ENCODE peak calls at places on chromosomes 16 and 17, in four cellular contexts. One of them, this sample, is unnamed.

GRCh38 chr17:63189930-63190329 is 223.9 kb downstream of the TANC2 start:
- DNase-seq in OCI-LY7: no peak
- DNase-seq in heart right ventricle: no peak
- DNase-seq in IMR-90: no peak
- DNase-seq in this sample: no peak

GRCh38 chr17:68390888-68391545 is 66.3 kb downstream of the WIPI1 start:
- DNase-seq in OCI-LY7: no peak
- DNase-seq in heart right ventricle: no peak
- DNase-seq in IMR-90: peak; percentile 45
- DNase-seq in this sample: no peak

GRCh38 chr17:37676115-37676925 is 33.1 kb upstream of the DDX52 start:
- DNase-seq in OCI-LY7: peak; percentile 4
- DNase-seq in heart right ventricle: no peak
- DNase-seq in IMR-90: peak; percentile 64
- DNase-seq in this sample: peak; percentile 3

GRCh38 chr17:35087731-35088646 is 24.5 kb upstream of the RFFL start:
- DNase-seq in OCI-LY7: peak; percentile 18
- DNase-seq in heart right ventricle: peak; percentile 43
- DNase-seq in IMR-90: peak; percentile 42
- DNase-seq in this sample: peak; percentile 47

GRCh38 chr16:46972971-46973456 is 460 bp downstream of the DNAJA2 start:
- DNase-seq in OCI-LY7: peak; percentile 68
- DNase-seq in heart right ventricle: peak; percentile 37
- DNase-seq in IMR-90: no peak
- DNase-seq in this sample: peak; percentile 16

GRCh38 chr16:24036614-24037013 is 200.8 kb downstream of the PRKCB start:
- DNase-seq in OCI-LY7: peak; percentile 55
- DNase-seq in heart right ventricle: peak; percentile 23
- DNase-seq in IMR-90: peak; percentile 33
- DNase-seq in this sample: peak; percentile 55

GRCh38 chr17:80861892-80862291 is 129.7 kb upstream of the CHMP6 start:
- DNase-seq in OCI-LY7: no peak
- DNase-seq in heart right ventricle: peak; percentile 24
- DNase-seq in IMR-90: peak; percentile 30
- DNase-seq in this sample: no peak

GRCh38 chr16:1224558-1224957 is 510 bp downstream of the TPSG1 start:
- DNase-seq in OCI-LY7: no peak
- DNase-seq in heart right ventricle: no peak
- DNase-seq in IMR-90: no peak
- DNase-seq in this sample: no peak

GRCh38 chr17:17888371-17888770 is 51.6 kb upstream of the SREBF1 start:
- DNase-seq in OCI-LY7: no peak
- DNase-seq in heart right ventricle: peak; percentile 57
- DNase-seq in IMR-90: no peak
- DNase-seq in this sample: no peak

GRCh38 chr16:17866991-17867390 is 396.2 kb upstream of the XYLT1 start:
- DNase-seq in OCI-LY7: no peak
- DNase-seq in heart right ventricle: no peak
- DNase-seq in IMR-90: no peak
- DNase-seq in this sample: no peak

GRCh38 chr17:76650505-76650904 is 6.9 kb upstream of the ST6GALNAC1 start:
- DNase-seq in OCI-LY7: no peak
- DNase-seq in heart right ventricle: no peak
- DNase-seq in IMR-90: no peak
- DNase-seq in this sample: no peak

GRCh38 chr17:13704333-13704732 is 102.6 kb upstream of the HS3ST3A1 start:
- DNase-seq in OCI-LY7: no peak
- DNase-seq in heart right ventricle: no peak
- DNase-seq in IMR-90: peak; percentile 75
- DNase-seq in this sample: peak; percentile 75

GRCh38 chr17:16269658-16270057 is 52.6 kb downstream of the PIGL start:
- DNase-seq in OCI-LY7: no peak
- DNase-seq in heart right ventricle: no peak
- DNase-seq in IMR-90: peak; percentile 87
- DNase-seq in this sample: peak; percentile 44

GRCh38 chr17:33038740-33039139 is 47.1 kb downstream of the SPACA3 start:
- DNase-seq in OCI-LY7: peak; percentile 3
- DNase-seq in heart right ventricle: peak; percentile 36
- DNase-seq in IMR-90: peak; percentile 15
- DNase-seq in this sample: peak; percentile 18

GRCh38 chr16:22938647-22939046 is 124.7 kb downstream of the HS3ST2 start:
- DNase-seq in OCI-LY7: no peak
- DNase-seq in heart right ventricle: no peak
- DNase-seq in IMR-90: no peak
- DNase-seq in this sample: peak; percentile 23

GRCh38 chr17:32445976-32446375 is 1.7 kb downstream of the PSMD11 start:
- DNase-seq in OCI-LY7: peak; percentile 11
- DNase-seq in heart right ventricle: no peak
- DNase-seq in IMR-90: peak; percentile 57
- DNase-seq in this sample: peak; percentile 27

DNA sequence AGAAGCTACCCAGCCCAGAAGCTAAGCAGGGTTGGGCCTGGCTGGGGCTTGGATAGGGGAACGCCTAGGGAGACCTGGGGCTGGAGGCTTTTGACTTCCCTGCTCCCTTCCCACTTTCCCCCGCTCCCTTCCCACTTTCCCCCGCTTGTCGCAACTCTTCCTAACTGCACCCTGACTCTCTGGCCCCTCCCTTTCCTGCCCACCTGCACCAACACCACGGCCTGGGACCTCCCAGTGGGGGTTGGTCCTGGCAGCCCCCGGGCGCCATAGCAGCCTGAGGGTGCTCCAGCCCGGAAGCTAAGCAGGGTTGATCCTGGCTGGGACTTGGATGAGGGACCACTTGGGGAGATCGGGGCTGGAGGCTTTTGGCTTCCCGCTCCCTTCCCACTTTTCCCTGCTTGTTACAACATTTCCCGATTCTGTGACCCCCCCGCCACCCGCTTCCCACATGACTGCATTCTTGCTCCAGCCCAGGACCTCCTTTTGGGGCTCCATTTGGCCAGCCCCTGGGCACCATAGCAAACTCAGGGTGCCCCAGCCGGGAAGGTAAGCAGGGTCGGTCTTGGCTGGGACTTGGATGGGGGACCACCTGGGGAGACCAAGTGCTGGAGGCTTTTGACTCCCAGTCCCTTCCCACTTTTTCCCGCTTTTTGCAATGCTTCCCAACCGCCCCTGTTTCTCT is 2287.0 kb downstream of the TP53TG3F start:
- DNase-seq in OCI-LY7: no peak
- DNase-seq in heart right ventricle: no peak
- DNase-seq in IMR-90: no peak
- DNase-seq in this sample: no peak
- H3K9me3 ChIP-seq in OCI-LY7: no peaks in the 10 kb centered on the region
- H3K9me3 ChIP-seq in heart right ventricle: no peaks in the 10 kb centered on the region
- H3K9me3 ChIP-seq in IMR-90: peaks cover 35% of the 10 kb centered on the region
- H3K9me3 ChIP-seq in this sample: no peaks in the 10 kb centered on the region

GRCh38 chr16:35751191-35751941 is 2292.0 kb downstream of the TP53TG3F start:
- DNase-seq in OCI-LY7: no peak
- DNase-seq in heart right ventricle: no peak
- DNase-seq in IMR-90: no peak
- DNase-seq in this sample: no peak

GRCh38 chr16:35749253-35750141 is 2290.1 kb downstream of the TP53TG3F start:
- DNase-seq in OCI-LY7: no peak
- DNase-seq in heart right ventricle: no peak
- DNase-seq in IMR-90: no peak
- DNase-seq in this sample: no peak

GRCh38 chr16:35748621-35749252 is 2289.3 kb downstream of the TP53TG3F start:
- DNase-seq in OCI-LY7: no peak
- DNase-seq in heart right ventricle: no peak
- DNase-seq in IMR-90: no peak
- DNase-seq in this sample: no peak

GRCh38 chr16:35750701-35751104 is 2291.3 kb downstream of the TP53TG3F start:
- DNase-seq in OCI-LY7: no peak
- DNase-seq in heart right ventricle: no peak
- DNase-seq in IMR-90: no peak
- DNase-seq in this sample: no peak

GRCh38 chr16:35750157-35750689 is 2290.8 kb downstream of the TP53TG3F start:
- DNase-seq in OCI-LY7: no peak
- DNase-seq in heart right ventricle: no peak
- DNase-seq in IMR-90: no peak
- DNase-seq in this sample: no peak
- H3K9me3 ChIP-seq in OCI-LY7: no peaks in the 10 kb centered on the region
- H3K9me3 ChIP-seq in heart right ventricle: no peaks in the 10 kb centered on the region
- H3K9me3 ChIP-seq in IMR-90: peaks cover 62% of the 10 kb centered on the region
- H3K9me3 ChIP-seq in this sample: no peaks in the 10 kb centered on the region

GRCh38 chr16:35310999-35311398 is 1851.6 kb downstream of the TP53TG3F start:
- DNase-seq in OCI-LY7: no peak
- DNase-seq in heart right ventricle: no peak
- DNase-seq in IMR-90: no peak
- DNase-seq in this sample: no peak
- H3K9me3 ChIP-seq in OCI-LY7: no peaks in the 10 kb centered on the region
- H3K9me3 ChIP-seq in heart right ventricle: no peaks in the 10 kb centered on the region
- H3K9me3 ChIP-seq in IMR-90: peaks cover 34% of the 10 kb centered on the region
- H3K9me3 ChIP-seq in this sample: no peaks in the 10 kb centered on the region

GRCh38 chr16:3327514-3327913 is 22.2 kb downstream of the ZNF75A start:
- DNase-seq in OCI-LY7: no peak
- DNase-seq in heart right ventricle: no peak
- DNase-seq in IMR-90: no peak
- DNase-seq in this sample: no peak

GRCh38 chr16:3328643-3329042 is 23.3 kb downstream of the ZNF75A start:
- DNase-seq in OCI-LY7: no peak
- DNase-seq in heart right ventricle: no peak
- DNase-seq in IMR-90: no peak
- DNase-seq in this sample: no peak

DNA sequence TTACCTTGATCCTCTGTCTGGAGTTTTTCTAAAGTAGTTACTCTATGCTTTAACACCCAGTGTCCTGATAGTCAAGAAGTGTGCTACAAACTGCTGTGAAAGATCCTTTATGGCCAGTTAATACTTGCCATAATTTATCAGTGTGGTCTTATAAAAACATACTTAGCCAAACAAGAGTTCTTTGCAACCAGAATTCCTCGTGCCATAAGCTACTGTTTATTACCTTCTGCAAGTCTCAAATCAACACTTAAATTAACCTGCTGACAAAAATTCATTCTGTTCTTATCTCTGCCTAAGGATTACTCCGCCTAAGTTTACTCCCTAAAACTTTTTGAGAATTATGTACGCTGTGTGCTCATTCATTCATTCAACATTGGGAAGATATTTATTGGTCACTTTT is 22.8 kb downstream of the ZNF75A start:
- DNase-seq in OCI-LY7: no peak
- DNase-seq in heart right ventricle: no peak
- DNase-seq in IMR-90: no peak
- DNase-seq in this sample: no peak
- H3K9me3 ChIP-seq in OCI-LY7: no peaks in the 10 kb centered on the region
- H3K9me3 ChIP-seq in heart right ventricle: no peaks in the 10 kb centered on the region
- H3K9me3 ChIP-seq in IMR-90: peaks cover 7% of the 10 kb centered on the region
- H3K9me3 ChIP-seq in this sample: no peaks in the 10 kb centered on the region

GRCh38 chr16:35492225-35492624 is 2032.8 kb downstream of the TP53TG3F start:
- DNase-seq in OCI-LY7: no peak
- DNase-seq in heart right ventricle: no peak
- DNase-seq in IMR-90: no peak
- DNase-seq in this sample: no peak
- H3K9me3 ChIP-seq in OCI-LY7: peaks cover 3% of the 10 kb centered on the region
- H3K9me3 ChIP-seq in heart right ventricle: no peaks in the 10 kb centered on the region
- H3K9me3 ChIP-seq in IMR-90: peaks cover 10% of the 10 kb centered on the region
- H3K9me3 ChIP-seq in this sample: peaks cover 13% of the 10 kb centered on the region

GRCh38 chr16:30995927-30996323 is 10.9 kb downstream of the HSD3B7 start:
- DNase-seq in OCI-LY7: no peak
- DNase-seq in heart right ventricle: no peak
- DNase-seq in IMR-90: no peak
- DNase-seq in this sample: no peak
- H3K9me3 ChIP-seq in OCI-LY7: no peaks in the 10 kb centered on the region
- H3K9me3 ChIP-seq in heart right ventricle: no peaks in the 10 kb centered on the region
- H3K9me3 ChIP-seq in IMR-90: no peaks in the 10 kb centered on the region
- H3K9me3 ChIP-seq in this sample: no peaks in the 10 kb centered on the region

DNA sequence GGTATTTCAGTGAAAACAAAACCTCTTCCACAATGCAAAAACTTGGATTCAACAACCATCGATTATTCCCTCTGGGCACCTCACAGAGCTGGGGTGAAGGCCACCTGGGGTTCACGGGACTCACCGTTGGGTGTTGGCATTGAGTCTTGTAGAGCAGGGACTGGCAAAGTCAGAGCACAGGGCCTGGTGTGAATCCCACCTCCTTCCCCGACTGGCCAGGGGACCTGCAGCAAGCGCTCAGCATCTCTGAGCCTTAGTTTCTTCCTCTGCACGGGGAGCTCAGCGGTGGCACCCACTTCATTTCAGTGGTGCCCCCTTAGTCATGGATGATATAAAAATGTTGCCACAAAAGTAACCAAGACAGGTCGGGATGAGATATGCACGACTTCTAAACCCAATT is 100.4 kb downstream of the METRNL start:
- DNase-seq in OCI-LY7: no peak
- DNase-seq in heart right ventricle: no peak
- DNase-seq in IMR-90: no peak
- DNase-seq in this sample: no peak
- H3K9me3 ChIP-seq in OCI-LY7: no peaks in the 10 kb centered on the region
- H3K9me3 ChIP-seq in heart right ventricle: no peaks in the 10 kb centered on the region
- H3K9me3 ChIP-seq in IMR-90: no peaks in the 10 kb centered on the region
- H3K9me3 ChIP-seq in this sample: no peaks in the 10 kb centered on the region

GRCh38 chr17:41057547-41057946 is 2.4 kb downstream of the KRTAP2-3 start:
- DNase-seq in OCI-LY7: no peak
- DNase-seq in heart right ventricle: no peak
- DNase-seq in IMR-90: no peak
- DNase-seq in this sample: no peak
- H3K9me3 ChIP-seq in OCI-LY7: no peaks in the 10 kb centered on the region
- H3K9me3 ChIP-seq in heart right ventricle: no peaks in the 10 kb centered on the region
- H3K9me3 ChIP-seq in IMR-90: no peaks in the 10 kb centered on the region
- H3K9me3 ChIP-seq in this sample: no peaks in the 10 kb centered on the region

DNA sequence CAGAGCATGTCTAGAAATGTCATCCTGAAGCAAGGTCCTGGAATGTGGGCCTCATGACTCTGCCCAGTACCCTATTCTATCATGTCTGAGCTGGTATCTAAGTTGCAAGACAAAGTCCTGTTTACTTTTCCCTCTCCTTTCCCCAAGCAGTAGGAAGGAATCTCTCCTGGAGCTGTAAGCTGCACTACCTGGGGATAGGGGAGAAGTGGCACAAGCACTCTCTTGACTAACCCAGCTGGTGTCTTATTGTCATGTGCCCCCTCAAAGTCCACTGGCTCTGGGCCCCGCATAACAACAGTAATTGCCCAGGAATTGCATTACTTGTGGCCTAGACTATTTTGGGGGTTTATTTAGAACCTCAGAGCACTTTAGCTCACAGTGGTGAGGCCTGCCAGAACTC is 1366.3 kb upstream of the GOT2 start:
- DNase-seq in OCI-LY7: no peak
- DNase-seq in heart right ventricle: no peak
- DNase-seq in IMR-90: no peak
- DNase-seq in this sample: no peak
- H3K9me3 ChIP-seq in OCI-LY7: no peaks in the 10 kb centered on the region
- H3K9me3 ChIP-seq in heart right ventricle: no peaks in the 10 kb centered on the region
- H3K9me3 ChIP-seq in IMR-90: peaks cover 11% of the 10 kb centered on the region
- H3K9me3 ChIP-seq in this sample: no peaks in the 10 kb centered on the region